ENCODE peak calls at places on chromosomes 16 and 17, in seven cellular contexts. One of them, this sample, is unnamed.

GRCh38 chr16:89144681-89145080 is 26.9 kb upstream of the CDH15 start:
- DNase-seq in H1: no peak
- DNase-seq in cardiac fibroblast: no peak
- DNase-seq in stomach: no peak
- DNase-seq in heart left ventricle: no peak
- DNase-seq in testis: no peak
- DNase-seq in CD8-positive, alpha-beta T cell: no peak
- DNase-seq in this sample: no peak

GRCh38 chr16:15415411-15416070 is 18.8 kb upstream of the BMERB1 start:
- DNase-seq in H1: no peak
- DNase-seq in cardiac fibroblast: peak
- DNase-seq in stomach: no peak
- DNase-seq in heart left ventricle: no peak
- DNase-seq in testis: no peak
- DNase-seq in CD8-positive, alpha-beta T cell: no peak
- DNase-seq in this sample: no peak

GRCh38 chr17:49496183-49496865 is 1.2 kb downstream of the NGFR start:
- DNase-seq in H1: peak
- DNase-seq in cardiac fibroblast: peak
- DNase-seq in stomach: peak
- DNase-seq in heart left ventricle: peak
- DNase-seq in testis: peak
- DNase-seq in CD8-positive, alpha-beta T cell: peak
- DNase-seq in this sample: peak

GRCh38 chr17:48021964-48022363 is 15.6 kb downstream of the COPZ2 start:
- DNase-seq in H1: no peak
- DNase-seq in cardiac fibroblast: no peak
- DNase-seq in stomach: no peak
- DNase-seq in heart left ventricle: no peak
- DNase-seq in testis: no peak
- DNase-seq in CD8-positive, alpha-beta T cell: no peak
- DNase-seq in this sample: no peak

GRCh38 chr16:87764600-87765472 is 950 bp downstream of the KLHDC4 start:
- DNase-seq in H1: no peak
- DNase-seq in cardiac fibroblast: no peak
- DNase-seq in stomach: no peak
- DNase-seq in heart left ventricle: no peak
- DNase-seq in testis: no peak
- DNase-seq in CD8-positive, alpha-beta T cell: peak
- DNase-seq in this sample: no peak

GRCh38 chr17:63113167-63113566 is 147.1 kb downstream of the TANC2 start:
- DNase-seq in H1: no peak
- DNase-seq in cardiac fibroblast: peak
- DNase-seq in stomach: no peak
- DNase-seq in heart left ventricle: no peak
- DNase-seq in testis: no peak
- DNase-seq in CD8-positive, alpha-beta T cell: no peak
- DNase-seq in this sample: no peak

GRCh38 chr16:31754998-31755615 is 118.5 kb upstream of the ZNF267 start:
- DNase-seq in H1: no peak
- DNase-seq in cardiac fibroblast: peak
- DNase-seq in stomach: no peak
- DNase-seq in heart left ventricle: no peak
- DNase-seq in testis: no peak
- DNase-seq in CD8-positive, alpha-beta T cell: no peak
- DNase-seq in this sample: no peak

GRCh38 chr16:85123891-85124635 is 11.8 kb upstream of the CIBAR2 start:
- DNase-seq in H1: no peak
- DNase-seq in cardiac fibroblast: peak
- DNase-seq in stomach: no peak
- DNase-seq in heart left ventricle: peak
- DNase-seq in testis: peak
- DNase-seq in CD8-positive, alpha-beta T cell: no peak
- DNase-seq in this sample: peak

GRCh38 chr16:138049-138417 is 440 bp downstream of the NPRL3 start:
- DNase-seq in H1: peak
- DNase-seq in cardiac fibroblast: no peak
- DNase-seq in stomach: no peak
- DNase-seq in heart left ventricle: peak
- DNase-seq in testis: peak
- DNase-seq in CD8-positive, alpha-beta T cell: peak
- DNase-seq in this sample: peak

GRCh38 chr17:42928714-42929496 is 28.3 kb downstream of the G6PC1 start:
- DNase-seq in H1: peak
- DNase-seq in cardiac fibroblast: peak
- DNase-seq in stomach: peak
- DNase-seq in heart left ventricle: peak
- DNase-seq in testis: peak
- DNase-seq in CD8-positive, alpha-beta T cell: no peak
- DNase-seq in this sample: no peak

GRCh38 chr16:11949527-11949926 is 7.7 kb upstream of the NPIPB2 start:
- DNase-seq in H1: peak
- DNase-seq in cardiac fibroblast: peak
- DNase-seq in stomach: no peak
- DNase-seq in heart left ventricle: no peak
- DNase-seq in testis: peak
- DNase-seq in CD8-positive, alpha-beta T cell: peak
- DNase-seq in this sample: no peak

GRCh38 chr17:67194134-67194533 is 50.9 kb downstream of the HELZ start:
- DNase-seq in H1: no peak
- DNase-seq in cardiac fibroblast: peak
- DNase-seq in stomach: no peak
- DNase-seq in heart left ventricle: no peak
- DNase-seq in testis: no peak
- DNase-seq in CD8-positive, alpha-beta T cell: no peak
- DNase-seq in this sample: no peak

GRCh38 chr16:83501481-83501880 is 306.3 kb upstream of the HSBP1 start:
- DNase-seq in H1: no peak
- DNase-seq in cardiac fibroblast: peak
- DNase-seq in stomach: no peak
- DNase-seq in heart left ventricle: no peak
- DNase-seq in testis: no peak
- DNase-seq in CD8-positive, alpha-beta T cell: no peak
- DNase-seq in this sample: no peak

GRCh38 chr16:63365665-63366064 is 1329.4 kb upstream of the CDH8 start:
- DNase-seq in H1: no peak
- DNase-seq in cardiac fibroblast: no peak
- DNase-seq in stomach: no peak
- DNase-seq in heart left ventricle: no peak
- DNase-seq in testis: no peak
- DNase-seq in CD8-positive, alpha-beta T cell: no peak
- DNase-seq in this sample: no peak

GRCh38 chr17:7296189-7296861 is 1.9 kb upstream of the YBX2 start:
- DNase-seq in H1: peak
- DNase-seq in cardiac fibroblast: peak
- DNase-seq in stomach: peak
- DNase-seq in heart left ventricle: peak
- DNase-seq in testis: peak
- DNase-seq in CD8-positive, alpha-beta T cell: peak
- DNase-seq in this sample: peak

GRCh38 chr17:82948081-82948511 is 108.3 kb upstream of the ZNF750 start:
- DNase-seq in H1: no peak
- DNase-seq in cardiac fibroblast: no peak
- DNase-seq in stomach: no peak
- DNase-seq in heart left ventricle: no peak
- DNase-seq in testis: no peak
- DNase-seq in CD8-positive, alpha-beta T cell: no peak
- DNase-seq in this sample: no peak

GRCh38 chr16:14196011-14196410 is 124.9 kb downstream of the MRTFB start:
- DNase-seq in H1: no peak
- DNase-seq in cardiac fibroblast: peak
- DNase-seq in stomach: no peak
- DNase-seq in heart left ventricle: no peak
- DNase-seq in testis: no peak
- DNase-seq in CD8-positive, alpha-beta T cell: no peak
- DNase-seq in this sample: no peak

GRCh38 chr16:28872952-28873351 is 5.3 kb upstream of the ATP2A1 start:
- DNase-seq in H1: no peak
- DNase-seq in cardiac fibroblast: no peak
- DNase-seq in stomach: no peak
- DNase-seq in heart left ventricle: no peak
- DNase-seq in testis: no peak
- DNase-seq in CD8-positive, alpha-beta T cell: no peak
- DNase-seq in this sample: no peak

GRCh38 chr16:74742051-74742481 is 32.6 kb downstream of the FA2H start:
- DNase-seq in H1: no peak
- DNase-seq in cardiac fibroblast: no peak
- DNase-seq in stomach: no peak
- DNase-seq in heart left ventricle: no peak
- DNase-seq in testis: no peak
- DNase-seq in CD8-positive, alpha-beta T cell: no peak
- DNase-seq in this sample: no peak

GRCh38 chr16:27597361-27597760 is 47.4 kb downstream of the KATNIP start:
- DNase-seq in H1: no peak
- DNase-seq in cardiac fibroblast: no peak
- DNase-seq in stomach: no peak
- DNase-seq in heart left ventricle: no peak
- DNase-seq in testis: no peak
- DNase-seq in CD8-positive, alpha-beta T cell: no peak
- DNase-seq in this sample: no peak
- H3K4me3 ChIP-seq in H1: no peak
- H3K4me3 ChIP-seq in cardiac fibroblast: no peak
- H3K4me3 ChIP-seq in stomach: no peak
- H3K4me3 ChIP-seq in heart left ventricle: no peak
- H3K4me3 ChIP-seq in testis: no peak
- H3K4me3 ChIP-seq in CD8-positive, alpha-beta T cell: no peak
- H3K4me3 ChIP-seq in this sample: no peak

GRCh38 chr17:2235792-2236365 is 67.7 kb downstream of the SMG6 start:
- DNase-seq in H1: no peak
- DNase-seq in cardiac fibroblast: peak
- DNase-seq in stomach: no peak
- DNase-seq in heart left ventricle: peak
- DNase-seq in testis: no peak
- DNase-seq in CD8-positive, alpha-beta T cell: no peak
- DNase-seq in this sample: peak

GRCh38 chr17:2233441-2233947 is 70.1 kb downstream of the SMG6 start:
- DNase-seq in H1: no peak
- DNase-seq in cardiac fibroblast: peak
- DNase-seq in stomach: no peak
- DNase-seq in heart left ventricle: peak
- DNase-seq in testis: no peak
- DNase-seq in CD8-positive, alpha-beta T cell: no peak
- DNase-seq in this sample: peak

GRCh38 chr17:2227025-2227699 is 76.4 kb downstream of the SMG6 start:
- DNase-seq in H1: no peak
- DNase-seq in cardiac fibroblast: no peak
- DNase-seq in stomach: no peak
- DNase-seq in heart left ventricle: no peak
- DNase-seq in testis: no peak
- DNase-seq in CD8-positive, alpha-beta T cell: no peak
- DNase-seq in this sample: no peak

GRCh38 chr17:2232244-2232638 is 71.3 kb downstream of the SMG6 start:
- DNase-seq in H1: no peak
- DNase-seq in cardiac fibroblast: peak
- DNase-seq in stomach: no peak
- DNase-seq in heart left ventricle: no peak
- DNase-seq in testis: no peak
- DNase-seq in CD8-positive, alpha-beta T cell: no peak
- DNase-seq in this sample: no peak

GRCh38 chr17:2230877-2231276 is 72.7 kb downstream of the SMG6 start:
- DNase-seq in H1: no peak
- DNase-seq in cardiac fibroblast: peak
- DNase-seq in stomach: no peak
- DNase-seq in heart left ventricle: no peak
- DNase-seq in testis: no peak
- DNase-seq in CD8-positive, alpha-beta T cell: no peak
- DNase-seq in this sample: no peak
- H3K4me3 ChIP-seq in H1: no peak
- H3K4me3 ChIP-seq in cardiac fibroblast: no peak
- H3K4me3 ChIP-seq in stomach: no peak
- H3K4me3 ChIP-seq in heart left ventricle: no peak
- H3K4me3 ChIP-seq in testis: no peak
- H3K4me3 ChIP-seq in CD8-positive, alpha-beta T cell: no peak
- H3K4me3 ChIP-seq in this sample: no peak

GRCh38 chr17:416293-417206 is 63.9 kb upstream of the RPH3AL start:
- DNase-seq in H1: no peak
- DNase-seq in cardiac fibroblast: no peak
- DNase-seq in stomach: peak
- DNase-seq in heart left ventricle: no peak
- DNase-seq in testis: no peak
- DNase-seq in CD8-positive, alpha-beta T cell: peak
- DNase-seq in this sample: no peak
- H3K4me3 ChIP-seq in H1: no peak
- H3K4me3 ChIP-seq in cardiac fibroblast: no peak
- H3K4me3 ChIP-seq in stomach: peak
- H3K4me3 ChIP-seq in heart left ventricle: no peak
- H3K4me3 ChIP-seq in testis: no peak
- H3K4me3 ChIP-seq in CD8-positive, alpha-beta T cell: peak
- H3K4me3 ChIP-seq in this sample: no peak

GRCh38 chr16:1981398-1981836 is at the start of gene NOXO1:
- DNase-seq in H1: peak
- DNase-seq in cardiac fibroblast: no peak
- DNase-seq in stomach: no peak
- DNase-seq in heart left ventricle: no peak
- DNase-seq in testis: no peak
- DNase-seq in CD8-positive, alpha-beta T cell: no peak
- DNase-seq in this sample: no peak

GRCh38 chr16:1978476-1979120 is 2.7 kb downstream of the NOXO1 start:
- DNase-seq in H1: peak
- DNase-seq in cardiac fibroblast: no peak
- DNase-seq in stomach: no peak
- DNase-seq in heart left ventricle: no peak
- DNase-seq in testis: no peak
- DNase-seq in CD8-positive, alpha-beta T cell: no peak
- DNase-seq in this sample: no peak

GRCh38 chr16:1980770-1981087 is 540 bp downstream of the NOXO1 start:
- DNase-seq in H1: no peak
- DNase-seq in cardiac fibroblast: no peak
- DNase-seq in stomach: no peak
- DNase-seq in heart left ventricle: no peak
- DNase-seq in testis: no peak
- DNase-seq in CD8-positive, alpha-beta T cell: no peak
- DNase-seq in this sample: no peak

GRCh38 chr16:1979271-1980025 is 1.8 kb downstream of the NOXO1 start:
- DNase-seq in H1: peak
- DNase-seq in cardiac fibroblast: peak
- DNase-seq in stomach: peak
- DNase-seq in heart left ventricle: no peak
- DNase-seq in testis: peak
- DNase-seq in CD8-positive, alpha-beta T cell: no peak
- DNase-seq in this sample: no peak

GRCh38 chr16:1980026-1980769 is 1.1 kb downstream of the NOXO1 start:
- DNase-seq in H1: peak
- DNase-seq in cardiac fibroblast: no peak
- DNase-seq in stomach: peak
- DNase-seq in heart left ventricle: no peak
- DNase-seq in testis: no peak
- DNase-seq in CD8-positive, alpha-beta T cell: no peak
- DNase-seq in this sample: no peak
- H3K4me3 ChIP-seq in H1: peak
- H3K4me3 ChIP-seq in cardiac fibroblast: no peak
- H3K4me3 ChIP-seq in stomach: peak
- H3K4me3 ChIP-seq in heart left ventricle: no peak
- H3K4me3 ChIP-seq in testis: no peak
- H3K4me3 ChIP-seq in CD8-positive, alpha-beta T cell: no peak
- H3K4me3 ChIP-seq in this sample: no peak